ENCODE peak calls at places on chromosomes 16 and 17, in four cellular contexts. C, M, U and I are unnamed samples.

GRCh38 chr17:70271200-70271599 is 101.9 kb downstream of the KCNJ2 start:
- DNase-seq in C (no peak), U (no peak), M (no peak), I (no peak)

GRCh38 chr17:5354310-5354709 is 65.2 kb downstream of the NUP88 start:
- DNase-seq in M (no peak), C (no peak), U (no peak), I (no peak)

GRCh38 chr16:57358527-57359095 is at the start of gene CCL22:
- DNase-seq in C (no peak), M (no peak), U (no peak), I (no peak)

GRCh38 chr16:69417537-69418199 is 6.8 kb upstream of the CYB5B start:
- DNase-seq in C (no peak), M (peak; percentile 81), U (no peak), I (no peak)

GRCh38 chr17:45098869-45099616 is 33.3 kb downstream of the PLCD3 start:
- DNase-seq in C (no peak), M (peak; percentile 83), U (peak; percentile 60), I (no peak)

GRCh38 chr17:76529643-76530488 is 7.6 kb downstream of the CYGB start:
- DNase-seq in C (no peak), M (peak; percentile 98), U (peak; percentile 57), I (no peak)

GRCh38 chr16:84436196-84436595 is 67.9 kb downstream of the ATP2C2 start:
- DNase-seq in M (no peak), C (no peak), U (no peak), I (no peak)

GRCh38 chr16:53081032-53081424 is 26.2 kb downstream of the CHD9 start:
- DNase-seq in M (no peak), U (peak; percentile 37), C (no peak), I (no peak)

GRCh38 chr16:55398683-55399230 is 74.8 kb downstream of the IRX6 start:
- DNase-seq in C (no peak), U (no peak), M (no peak), I (no peak)

GRCh38 chr16:85586360-85587145 is 26.6 kb upstream of the GSE1 start:
- DNase-seq in M (no peak), U (peak; percentile 22), C (no peak), I (no peak)

GRCh38 chr16:69276143-69277115 is 34.7 kb upstream of the VPS4A start:
- DNase-seq in M (peak; percentile 96), C (peak; percentile 93), U (peak; percentile 89), I (peak; percentile 87)

GRCh38 chr16:28990375-28991040 is 5.7 kb downstream of the LAT start:
- DNase-seq in C (no peak), U (no peak), M (no peak), I (no peak)

GRCh38 chr17:20223808-20224328 is 214.7 kb downstream of the SPECC1 start:
- DNase-seq in M (no peak), U (no peak), C (no peak), I (no peak)